ENCODE peak calls at places on chromosomes 11 and 22, in five cellular contexts. J is IMR-90; M is AML-193; O is mesothelial cell of epicardium; B is stimulated activated CD4-positive, alpha-beta T cell treated with anti-CD3 and anti-CD28 coated beads, Interleukin-2, amount 100 ng/mL, for 48 hours. S is an unnamed sample.

GRCh38 chr22:42214625-42215415 is 55.6 kb downstream of the TCF20 start:
- DNase-seq in J (no peak), M (no peak), O (no peak), B (no peak), S (no peak)

GRCh38 chr11:103488021-103488420 is 378.8 kb downstream of the DYNC2H1 start:
- DNase-seq in J (no peak), M (no peak), O (no peak), B (no peak), S (no peak)

GRCh38 chr22:47549741-47550340 is 787.4 kb downstream of the TBC1D22A start:
- DNase-seq in J (no peak), M (no peak), O (no peak), B (no peak), S (no peak)

GRCh38 chr11:57001674-57002401 is 13.1 kb downstream of the OR5AK2 start:
- DNase-seq in J (peak; percentile 21), M (no peak), O (no peak), B (no peak), S (no peak)

GRCh38 chr11:34904421-34904950 is 11.7 kb downstream of the APIP start:
- DNase-seq in J (no peak), M (no peak), O (no peak), B (no peak), S (no peak)

GRCh38 chr11:12792590-12792989 is 118.4 kb downstream of the TEAD1 start:
- DNase-seq in J (peak; percentile 51), M (no peak), O (no peak), B (no peak), S (no peak)

GRCh38 chr11:45324459-45324858 is 38.3 kb upstream of the SYT13 start:
- DNase-seq in J (no peak), M (no peak), O (no peak), B (no peak), S (no peak)

GRCh38 chr11:65555693-65556231 is 2.4 kb downstream of the LTBP3 start:
- DNase-seq in J (peak; percentile 88), M (peak; percentile 22), O (no peak), B (no peak), S (no peak)

GRCh38 chr11:58276151-58276550 is 8.1 kb upstream of the OR10W1 start:
- DNase-seq in J (peak; percentile 22), M (no peak), O (no peak), B (no peak), S (no peak)

GRCh38 chr11:34036456-34036855 is 15.1 kb upstream of the CAPRIN1 start:
- DNase-seq in J (no peak), M (no peak), O (no peak), B (no peak), S (no peak)

GRCh38 chr11:97860237-97860636 is 1160.5 kb upstream of the CNTN5 start:
- DNase-seq in J (no peak), M (no peak), O (no peak), B (no peak), S (no peak)

GRCh38 chr22:40196628-40197027 is 18.9 kb downstream of the TNRC6B start:
- DNase-seq in J (peak; percentile 97), M (no peak), O (no peak), B (no peak), S (no peak)

GRCh38 chr22:24321999-24322398 is 51.4 kb downstream of the SPECC1L start:
- DNase-seq in J (no peak), M (no peak), O (no peak), B (no peak), S (no peak)

GRCh38 chr22:41998361-41999261 is at the start of gene WBP2NL:
- DNase-seq in J (peak; percentile 51), M (peak; percentile 52), O (no peak), B (peak; percentile 83), S (peak; percentile 83)

GRCh38 chr11:74276581-74276980 is 34.9 kb downstream of the P4HA3 start:
- DNase-seq in J (peak; percentile 76), M (no peak), O (no peak), B (no peak), S (no peak)

GRCh38 chr11:20672575-20672974 is 3.2 kb downstream of the NELL1 start:
- DNase-seq in J (no peak), M (no peak), O (no peak), B (no peak), S (no peak)

GRCh38 chr22:41966607-41967240 is 2.5 kb upstream of the SEPTIN3 start:
- DNase-seq in J (peak; percentile 88), M (peak; percentile 82), O (no peak), B (no peak), S (no peak)

GRCh38 chr11:58745705-58746364 is 14.1 kb upstream of the GLYAT start:
- DNase-seq in J (no peak), M (peak; percentile 8), O (no peak), B (no peak), S (no peak)

GRCh38 chr11:78688460-78688859 is 113.8 kb upstream of the NARS2 start:
- DNase-seq in J (no peak), M (no peak), O (no peak), B (no peak), S (no peak)

GRCh38 chr22:47072642-47072967 is 310.2 kb downstream of the TBC1D22A start:
- DNase-seq in J (no peak), M (no peak), O (no peak), B (no peak), S (no peak)